ENCODE peak calls at places on chromosomes 6 and 20, in eight cellular contexts. N, O, R, B, H, W, C and F are unnamed samples.
A peak's percentile ranks its signal among the peaks of the same experiment; 100 is the strongest.

GRCh38 chr6:41467106-41467505 is 79.1 kb upstream of the FOXP4 start:
- DNase-seq in N (no peak), O (no peak), R (no peak), B (no peak), H (no peak), W (no peak), C (no peak), F (no peak)

GRCh38 chr6:2909718-2910117 is 6.6 kb upstream of the SERPINB9 start:
- DNase-seq in N (peak; percentile 14), O (no peak), R (no peak), B (no peak), H (no peak), W (no peak), C (no peak), F (peak; percentile 19)

GRCh38 chr6:128919412-128919811 is 36.5 kb downstream of the LAMA2 start:
- DNase-seq in N (no peak), O (no peak), R (no peak), B (no peak), H (no peak), W (no peak), C (no peak), F (no peak)

GRCh38 chr20:22341508-22341907 is 242.9 kb downstream of the FOXA2 start:
- DNase-seq in N (no peak), O (no peak), R (no peak), B (no peak), H (peak; percentile 23), W (no peak), C (no peak), F (no peak)

GRCh38 chr6:101302593-101302992 is 90.9 kb upstream of the GRIK2 start:
- DNase-seq in N (no peak), O (no peak), R (no peak), B (no peak), H (peak; percentile 21), W (no peak), C (no peak), F (no peak)

GRCh38 chr6:72704979-72705378 is 83.1 kb downstream of the KCNQ5 start:
- DNase-seq in N (peak; percentile 6), O (no peak), R (no peak), B (no peak), H (no peak), W (peak; percentile 24), C (no peak), F (no peak)

GRCh38 chr20:57847104-57847503 is 137.3 kb upstream of the PMEPA1 start:
- DNase-seq in N (no peak), O (no peak), R (no peak), B (no peak), H (no peak), W (no peak), C (no peak), F (peak; percentile 53)

GRCh38 chr20:5061209-5061608 is 58.5 kb downstream of the PCNA start:
- DNase-seq in N (peak; percentile 26), O (no peak), R (no peak), B (no peak), H (peak; percentile 89), W (peak; percentile 28), C (no peak), F (no peak)

GRCh38 chr6:149541139-149541538 is 4.7 kb downstream of the PPIL4 start:
- DNase-seq in N (no peak), O (no peak), R (no peak), B (no peak), H (no peak), W (no peak), C (no peak), F (no peak)

GRCh38 chr6:149545258-149545753 is 537 bp downstream of the PPIL4 start:
- DNase-seq in N (peak; percentile 86), O (no peak), R (no peak), B (peak; percentile 70), H (no peak), W (peak; percentile 64), C (peak; percentile 51), F (no peak)

GRCh38 chr6:149544646-149545257 is 1.1 kb downstream of the PPIL4 start:
- DNase-seq in N (no peak), O (no peak), R (no peak), B (no peak), H (no peak), W (no peak), C (no peak), F (no peak)

DNA sequence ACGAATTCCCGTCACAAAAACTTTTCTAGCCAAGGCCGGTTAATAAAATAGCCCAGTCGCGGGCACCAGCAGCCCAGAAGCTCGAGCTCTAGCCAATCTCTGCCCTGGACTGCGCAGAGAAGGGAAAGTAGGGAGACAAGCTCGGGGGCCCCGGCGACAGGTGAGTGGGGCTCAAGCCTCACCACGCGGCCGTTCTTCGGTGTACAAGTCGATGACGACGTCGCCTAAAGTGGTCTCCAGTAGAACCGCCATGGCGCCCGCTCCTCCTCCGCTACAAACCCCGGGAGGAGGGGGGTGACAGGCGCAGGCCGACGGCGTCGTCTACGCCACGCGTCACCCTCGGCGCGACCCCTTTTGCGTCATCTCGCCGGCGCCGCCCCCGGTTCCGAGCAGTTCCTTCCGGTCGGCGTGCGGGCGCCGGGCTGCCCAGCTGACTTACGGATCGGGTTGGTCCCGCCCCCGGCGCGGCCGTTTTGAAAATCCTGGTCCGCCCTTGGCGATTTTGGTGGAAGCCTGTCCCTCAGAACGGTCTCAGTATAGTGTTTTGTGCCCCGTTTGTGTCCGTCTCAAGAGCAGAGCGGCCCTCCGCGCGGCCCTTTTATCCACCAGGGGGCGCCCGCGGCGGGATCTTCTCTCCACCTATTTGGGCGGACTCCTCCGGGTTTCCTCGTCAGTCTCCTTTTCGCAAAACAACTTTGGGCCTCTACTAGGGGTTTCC is at the start of gene PPIL4:
- DNase-seq in N (peak; percentile 96), O (peak; percentile 96), R (peak; percentile 77), B (peak; percentile 98), H (peak; percentile 87), W (peak; percentile 96), C (peak; percentile 97), F (peak; percentile 98)
- TF ChIP-seq POLR2AphosphoS5 in N (peak; percentile 96), O (peak; percentile 97), R (peak; percentile 53), B (peak; percentile 97), H (peak; percentile 94), W (peak; percentile 88), C (peak; percentile 90), F (peak; percentile 98)

GRCh38 chr20:46088409-46089075 is 1.2 kb downstream of the NCOA5 start:
- DNase-seq in N (peak; percentile 28), O (no peak), R (no peak), B (no peak), H (no peak), W (peak; percentile 8), C (peak; percentile 20), F (no peak)

GRCh38 chr20:46089076-46089337 is 755 bp downstream of the NCOA5 start:
- DNase-seq in N (no peak), O (no peak), R (no peak), B (no peak), H (no peak), W (peak; percentile 53), C (no peak), F (no peak)

GRCh38 chr20:46090095-46090388 is 280 bp upstream of the NCOA5 start:
- DNase-seq in N (no peak), O (no peak), R (no peak), B (no peak), H (no peak), W (no peak), C (no peak), F (no peak)

GRCh38 chr20:46087161-46087560 is 2.6 kb downstream of the NCOA5 start:
- DNase-seq in N (peak; percentile 20), O (no peak), R (no peak), B (no peak), H (no peak), W (no peak), C (no peak), F (no peak)

GRCh38 chr20:46089338-46090094 is at the start of gene NCOA5:
- DNase-seq in N (peak; percentile 94), O (peak; percentile 93), R (peak; percentile 90), B (peak; percentile 98), H (peak; percentile 88), W (peak; percentile 97), C (peak; percentile 92), F (peak; percentile 98)
- TF ChIP-seq POLR2AphosphoS5 in N (peak; percentile 97), O (peak; percentile 97), R (peak; percentile 83), B (peak; percentile 88), H (peak; percentile 91), W (peak; percentile 94), C (peak; percentile 84), F (peak; percentile 97)

GRCh38 chr6:25122001-25122400 is 157.2 kb upstream of the CARMIL1 start:
- DNase-seq in N (peak; percentile 84), O (no peak), R (no peak), B (no peak), H (no peak), W (no peak), C (no peak), F (no peak)

GRCh38 chr6:25121186-25121585 is 158.0 kb upstream of the CARMIL1 start:
- DNase-seq in N (no peak), O (no peak), R (no peak), B (no peak), H (no peak), W (no peak), C (no peak), F (no peak)

GRCh38 chr6:25124216-25124615 is 155.0 kb upstream of the CARMIL1 start:
- DNase-seq in N (no peak), O (no peak), R (no peak), B (no peak), H (no peak), W (no peak), C (no peak), F (no peak)

GRCh38 chr6:25125736-25126135 is 153.4 kb upstream of the CARMIL1 start:
- DNase-seq in N (no peak), O (no peak), R (no peak), B (no peak), H (no peak), W (no peak), C (no peak), F (no peak)

DNA sequence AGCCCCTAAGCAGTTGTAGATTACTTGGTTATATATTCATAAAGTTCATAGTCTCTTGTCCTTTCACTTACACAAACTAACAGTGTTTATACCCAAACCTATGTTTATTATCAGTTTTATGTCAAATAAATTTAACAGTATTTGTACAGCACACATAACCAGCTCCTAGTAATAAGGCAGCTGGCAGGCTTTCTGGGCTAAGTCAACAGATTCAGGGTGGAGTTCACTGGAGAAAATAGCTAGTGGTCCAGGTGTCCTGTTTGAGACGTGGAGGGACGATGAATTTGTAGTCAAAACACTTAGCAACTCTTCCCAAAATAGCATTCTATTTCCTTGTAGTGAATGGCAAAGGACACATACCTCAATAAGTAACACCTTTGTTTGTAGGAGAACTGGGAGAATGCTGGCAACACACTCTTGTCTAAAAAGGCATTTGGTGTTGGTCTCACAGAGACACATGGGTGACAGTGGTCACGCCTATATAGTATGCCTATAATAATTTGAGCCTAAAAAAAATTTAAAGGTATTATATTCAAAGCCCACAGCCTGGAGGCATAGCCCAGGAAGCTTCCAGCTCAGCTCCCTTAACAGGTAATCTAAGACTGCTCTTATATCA is 156.4 kb upstream of the CARMIL1 start:
- DNase-seq in N (peak; percentile 20), O (no peak), R (no peak), B (no peak), H (no peak), W (no peak), C (no peak), F (no peak)
- TF ChIP-seq POLR2AphosphoS5 in N (no peak), O (no peak), R (no peak), B (no peak), H (no peak), W (no peak), C (no peak), F (no peak)

GRCh38 chr6:37338745-37339255 is 15.0 kb upstream of the RNF8 start:
- DNase-seq in N (no peak), O (no peak), R (no peak), B (no peak), H (no peak), W (no peak), C (no peak), F (no peak)

GRCh38 chr6:37339911-37340638 is 13.7 kb upstream of the RNF8 start:
- DNase-seq in N (no peak), O (no peak), R (no peak), B (no peak), H (no peak), W (no peak), C (no peak), F (no peak)

GRCh38 chr6:37344308-37344707 is 9.5 kb upstream of the RNF8 start:
- DNase-seq in N (no peak), O (no peak), R (no peak), B (no peak), H (no peak), W (no peak), C (no peak), F (no peak)

GRCh38 chr6:37343248-37343647 is 10.5 kb upstream of the RNF8 start:
- DNase-seq in N (no peak), O (no peak), R (no peak), B (no peak), H (no peak), W (no peak), C (no peak), F (no peak)

DNA sequence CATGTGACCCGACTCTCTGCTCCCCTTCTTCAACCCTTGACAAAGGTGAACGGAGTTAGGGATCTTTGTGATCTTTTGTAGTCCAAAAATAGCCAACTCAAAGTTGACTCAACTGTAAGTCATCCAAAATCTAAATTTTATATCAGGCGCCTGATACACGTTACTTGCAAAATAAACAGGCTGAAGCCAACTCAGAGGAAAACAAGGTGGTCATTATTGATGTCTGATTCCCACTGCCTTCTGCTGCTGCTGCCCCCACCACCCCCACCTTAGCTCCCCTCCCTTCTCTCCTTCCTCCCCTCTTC is 13.2 kb upstream of the RNF8 start:
- DNase-seq in N (no peak), O (no peak), R (no peak), B (no peak), H (no peak), W (no peak), C (no peak), F (no peak)
- TF ChIP-seq POLR2AphosphoS5 in N (no peak), O (no peak), R (no peak), B (no peak), H (no peak), W (no peak), C (no peak), F (no peak)